ENCODE peak calls at places on chromosomes 1 and 21, in eight cellular contexts. T is activated T-cell treated with anti-CD3 and anti-CD28 coated beads, Interleukin-2, amount 50 U/mL, for 72 hours; S is SHP77; Y is left ventricle myocardium inferior; U is retinal pigment epithelial cell; C is sciatic nerve; N is spleen; X is nephron progenitor cell. V is an unnamed sample.

GRCh38 chr1:32729254-32730046 is 26.9 kb upstream of the SYNC start:
- DNase-seq in T (no peak), S (no peak), Y (no peak), U (no peak), C (no peak), N (no peak), X (no peak), V (no peak)

GRCh38 chr1:107352850-107353249 is 212.0 kb downstream of the NTNG1 start:
- DNase-seq in T (no peak), S (no peak), Y (no peak), U (no peak), C (no peak), N (no peak), X (no peak), V (no peak)

GRCh38 chr1:39076799-39077148 is 50.6 kb downstream of the NDUFS5 start:
- DNase-seq in T (no peak), S (no peak), Y (no peak), U (no peak), C (no peak), N (peak; percentile 53), X (no peak), V (no peak)

GRCh38 chr1:69673301-69673700 is 105.6 kb downstream of the LRRC7 start:
- DNase-seq in T (no peak), S (no peak), Y (no peak), U (no peak), C (no peak), N (no peak), X (no peak), V (no peak)

GRCh38 chr1:212073490-212073889 is 37.9 kb downstream of the DTL start:
- DNase-seq in T (no peak), S (no peak), Y (no peak), U (no peak), C (no peak), N (no peak), X (no peak), V (no peak)

GRCh38 chr1:156706647-156707008 is 1.2 kb upstream of the CRABP2 start:
- DNase-seq in T (no peak), S (no peak), Y (peak; percentile 74), U (no peak), C (peak; percentile 91), N (peak; percentile 76), X (peak; percentile 82), V (no peak)

GRCh38 chr1:18948048-18948912 is 8.2 kb downstream of the IFFO2 start:
- DNase-seq in T (peak; percentile 74), S (no peak), Y (no peak), U (no peak), C (no peak), N (peak; percentile 89), X (no peak), V (peak; percentile 48)

GRCh38 chr21:39763282-39763970 is 18.4 kb downstream of the IGSF5 start:
- DNase-seq in T (no peak), S (no peak), Y (no peak), U (peak; percentile 19), C (peak; percentile 65), N (no peak), X (no peak), V (no peak)

GRCh38 chr1:41835488-41835887 is 83.2 kb downstream of the HIVEP3 start:
- DNase-seq in T (no peak), S (no peak), Y (no peak), U (no peak), C (no peak), N (no peak), X (no peak), V (no peak)

GRCh38 chr1:87362834-87363426 is 34.2 kb downstream of the LMO4 start:
- DNase-seq in T (no peak), S (no peak), Y (no peak), U (no peak), C (no peak), N (no peak), X (no peak), V (no peak)

GRCh38 chr1:228702433-228702832 is 32.8 kb upstream of the RHOU start:
- DNase-seq in T (no peak), S (no peak), Y (no peak), U (no peak), C (no peak), N (no peak), X (no peak), V (no peak)

GRCh38 chr1:16243936-16244649 is 7.1 kb upstream of the CPLANE2 start:
- DNase-seq in T (peak; percentile 76), S (peak; percentile 56), Y (peak; percentile 71), U (peak; percentile 46), C (peak; percentile 87), N (no peak), X (peak; percentile 80), V (peak; percentile 52)

GRCh38 chr1:37497832-37498231 is 16.7 kb downstream of the MEAF6 start:
- DNase-seq in T (no peak), S (peak; percentile 84), Y (no peak), U (no peak), C (no peak), N (no peak), X (no peak), V (no peak)

GRCh38 chr1:32501865-32502264 is 37.0 kb downstream of the ZBTB8B start:
- DNase-seq in T (no peak), S (no peak), Y (peak; percentile 42), U (no peak), C (no peak), N (no peak), X (no peak), V (no peak)

GRCh38 chr1:103056423-103056822 is 51.9 kb downstream of the COL11A1 start:
- DNase-seq in T (no peak), S (no peak), Y (no peak), U (no peak), C (no peak), N (no peak), X (no peak), V (no peak)

GRCh38 chr21:45887121-45887611 is 94.4 kb upstream of the COL6A1 start:
- DNase-seq in T (no peak), S (peak; percentile 88), Y (peak; percentile 51), U (no peak), C (no peak), N (peak; percentile 77), X (no peak), V (no peak)

GRCh38 chr1:44239961-44240371 is 26.7 kb downstream of the DMAP1 start:
- DNase-seq in T (no peak), S (no peak), Y (peak; percentile 57), U (no peak), C (no peak), N (peak; percentile 63), X (no peak), V (no peak)

GRCh38 chr1:167710836-167711235 is 10.9 kb upstream of the MPZL1 start:
- DNase-seq in T (no peak), S (no peak), Y (no peak), U (no peak), C (no peak), N (no peak), X (no peak), V (no peak)

GRCh38 chr1:67814121-67814772 is 19.0 kb downstream of the GNG12 start:
- DNase-seq in T (no peak), S (no peak), Y (no peak), U (no peak), C (no peak), N (no peak), X (no peak), V (no peak)

GRCh38 chr1:78840447-78841251 is 165.9 kb downstream of the ADGRL4 start:
- DNase-seq in T (no peak), S (peak; percentile 27), Y (no peak), U (no peak), C (no peak), N (no peak), X (peak; percentile 13), V (no peak)

GRCh38 chr1:234975122-234975940 is 153.3 kb downstream of the TOMM20 start:
- DNase-seq in T (no peak), S (peak; percentile 90), Y (no peak), U (peak; percentile 90), C (peak; percentile 40), N (no peak), X (no peak), V (no peak)

GRCh38 chr21:39106881-39107462 is 76.3 kb downstream of the PSMG1 start:
- DNase-seq in T (no peak), S (no peak), Y (no peak), U (no peak), C (no peak), N (no peak), X (no peak), V (no peak)

GRCh38 chr1:203451849-203452784 is 23.5 kb upstream of the PRELP start:
- DNase-seq in T (no peak), S (no peak), Y (no peak), U (no peak), C (peak; percentile 57), N (no peak), X (no peak), V (no peak)

GRCh38 chr1:225657462-225657989 is 4.6 kb upstream of the ENAH start:
- DNase-seq in T (no peak), S (no peak), Y (no peak), U (no peak), C (no peak), N (no peak), X (no peak), V (no peak)

GRCh38 chr1:6365047-6365446 is 28.5 kb downstream of the ACOT7 start:
- DNase-seq in T (no peak), S (no peak), Y (no peak), U (no peak), C (no peak), N (no peak), X (no peak), V (no peak)

GRCh38 chr1:114758251-114758832 is 558 bp upstream of the CSDE1 start:
- DNase-seq in T (no peak), S (no peak), Y (no peak), U (no peak), C (no peak), N (no peak), X (no peak), V (no peak)

GRCh38 chr1:235075955-235076308 is 52.7 kb downstream of the TOMM20 start:
- DNase-seq in T (peak; percentile 59), S (no peak), Y (no peak), U (no peak), C (no peak), N (no peak), X (no peak), V (no peak)

GRCh38 chr21:31176080-31176551 is 137.8 kb upstream of the KRTAP19-8 start:
- DNase-seq in T (no peak), S (no peak), Y (no peak), U (no peak), C (no peak), N (no peak), X (no peak), V (no peak)

GRCh38 chr1:162699366-162699765 is 67.1 kb downstream of the DDR2 start:
- DNase-seq in T (no peak), S (no peak), Y (no peak), U (no peak), C (no peak), N (no peak), X (no peak), V (no peak)

GRCh38 chr1:200671235-200671786 is 1.6 kb upstream of the DDX59 start:
- DNase-seq in T (no peak), S (no peak), Y (no peak), U (no peak), C (no peak), N (no peak), X (no peak), V (no peak)

GRCh38 chr1:161440312-161440894 is 64.9 kb upstream of the FCGR2A start:
- DNase-seq in T (peak; percentile 83), S (no peak), Y (peak; percentile 53), U (peak; percentile 8), C (peak; percentile 63), N (peak; percentile 91), X (peak; percentile 79), V (peak; percentile 24)

GRCh38 chr1:205925730-205926129 is 17.5 kb downstream of the SLC26A9 start:
- DNase-seq in T (no peak), S (no peak), Y (no peak), U (peak; percentile 44), C (peak; percentile 32), N (no peak), X (no peak), V (no peak)

GRCh38 chr1:28983509-28984310 is 69.3 kb downstream of the EPB41 start:
- DNase-seq in T (no peak), S (peak; percentile 82), Y (peak; percentile 18), U (no peak), C (no peak), N (no peak), X (peak; percentile 6), V (no peak)

GRCh38 chr1:206957639-206958038 is 11.4 kb upstream of the PIGR start:
- DNase-seq in T (no peak), S (no peak), Y (no peak), U (no peak), C (no peak), N (no peak), X (no peak), V (no peak)

V was measured in activated T-helper 1 cell treated with Interleukin-2 at 50 U/mL for 16 hours.